ENCODE peak calls at places on chromosomes 5 and 9, in eight cellular contexts. V, P, G, X, L, C, R and K are unnamed samples.

GRCh38 chr5:172973127-172973916 is 10.2 kb upstream of the ATP6V0E1 start:
- DNase-seq in R (no peak), G (no peak), C (no peak), P (no peak), L (no peak), V (no peak), X (no peak), K (peak)

GRCh38 chr5:150457112-150457511 is 7.6 kb upstream of the RPS14 start:
- DNase-seq in L (no peak), C (no peak), G (peak), X (no peak), P (no peak), R (no peak), V (no peak), K (no peak)

GRCh38 chr5:131386779-131387178 is 122.9 kb downstream of the CDC42SE2 start:
- DNase-seq in V (no peak), G (no peak), R (no peak), C (no peak), X (no peak), L (no peak), P (no peak), K (no peak)

GRCh38 chr9:110887276-110887675 is 151.0 kb downstream of the LPAR1 start:
- DNase-seq in V (no peak), L (no peak), P (no peak), C (no peak), R (no peak), X (no peak), G (no peak), K (no peak)

GRCh38 chr5:155260798-155261197 is 247.2 kb downstream of the KIF4B start:
- DNase-seq in R (no peak), G (peak), V (no peak), P (no peak), X (no peak), C (no peak), L (no peak), K (no peak)

GRCh38 chr9:17847908-17848307 is 269.0 kb downstream of the SH3GL2 start:
- DNase-seq in C (no peak), P (no peak), X (no peak), V (no peak), L (no peak), R (no peak), G (no peak), K (no peak)

GRCh38 chr9:136545065-136545965 is 533 bp downstream of the NOTCH1 start:
- DNase-seq in G (no peak), V (no peak), P (no peak), X (no peak), L (no peak), R (no peak), C (no peak), K (no peak)

GRCh38 chr9:77809552-77809951 is 161.4 kb upstream of the GNA14 start:
- DNase-seq in X (no peak), R (no peak), G (peak), P (no peak), L (no peak), C (no peak), V (no peak), K (no peak)

GRCh38 chr5:76225316-76225715 is 142.1 kb downstream of the SV2C start:
- DNase-seq in X (no peak), L (no peak), P (no peak), R (no peak), C (no peak), V (no peak), G (no peak), K (no peak)

GRCh38 chr5:157108961-157109360 is at the start of gene HAVCR2:
- DNase-seq in G (no peak), V (peak), C (peak), R (peak), L (peak), P (no peak), X (peak), K (no peak)

GRCh38 chr9:121322737-121323448 is 47.2 kb downstream of the STOM start:
- DNase-seq in X (no peak), R (no peak), L (no peak), C (no peak), V (no peak), P (no peak), G (no peak), K (no peak)

DNA sequence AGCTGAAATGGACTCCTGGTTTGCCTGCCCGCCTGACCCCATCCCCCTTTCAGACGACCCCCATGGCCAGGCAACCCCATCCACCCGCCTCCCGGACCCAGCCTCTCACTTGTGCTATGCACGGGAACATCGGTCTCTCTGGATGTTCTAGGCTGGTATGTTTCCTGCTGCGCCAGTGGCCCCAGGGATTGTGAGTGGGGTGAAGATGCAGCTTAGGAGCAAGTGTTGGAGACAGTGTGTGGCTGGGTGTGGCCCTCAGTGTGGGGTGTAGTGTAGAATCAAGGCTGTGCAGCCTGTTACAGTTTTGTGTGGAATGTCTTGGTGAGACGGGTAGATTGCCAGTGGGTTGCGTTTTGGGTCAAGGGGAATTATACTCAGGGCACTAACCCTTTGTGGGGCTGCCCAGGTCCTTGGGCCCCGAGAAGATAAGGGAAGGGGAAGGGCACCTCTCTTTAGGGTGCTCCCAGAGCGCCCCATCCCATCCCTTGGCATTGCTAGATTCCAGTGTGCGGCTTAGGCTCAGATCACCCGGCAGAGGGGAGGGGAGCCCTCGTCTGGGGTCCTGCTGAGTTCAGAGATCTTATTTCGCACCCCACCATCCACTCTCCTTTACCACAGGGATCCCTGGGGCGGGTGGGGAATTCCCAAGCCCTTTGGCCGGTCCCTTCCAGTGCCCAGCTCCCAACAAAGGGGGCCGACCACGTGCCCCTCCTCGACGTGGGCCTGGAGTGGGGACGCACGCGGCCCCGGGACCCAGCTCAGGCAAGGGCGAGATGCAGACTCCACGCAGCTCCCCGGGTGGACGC is 4.6 kb downstream of the IER5L start:
- DNase-seq in C (no peak), X (no peak), P (no peak), G (no peak), R (no peak), L (no peak), V (no peak), K (no peak)
- H3K4me3 ChIP-seq in C (peak), X (peak), P (peak), G (peak), R (peak), L (peak), V (peak), K (peak)

GRCh38 chr9:35198191-35198590 is 36.4 kb downstream of the UNC13B start:
- DNase-seq in V (no peak), L (no peak), G (no peak), R (no peak), X (no peak), C (no peak), P (no peak), K (no peak)

GRCh38 chr9:35191105-35191504 is 29.3 kb downstream of the UNC13B start:
- DNase-seq in X (no peak), R (no peak), P (no peak), V (no peak), G (no peak), C (no peak), L (no peak), K (no peak)

GRCh38 chr9:35195683-35196082 is 33.9 kb downstream of the UNC13B start:
- DNase-seq in P (no peak), C (no peak), X (no peak), R (no peak), L (no peak), V (no peak), G (no peak), K (peak)

DNA sequence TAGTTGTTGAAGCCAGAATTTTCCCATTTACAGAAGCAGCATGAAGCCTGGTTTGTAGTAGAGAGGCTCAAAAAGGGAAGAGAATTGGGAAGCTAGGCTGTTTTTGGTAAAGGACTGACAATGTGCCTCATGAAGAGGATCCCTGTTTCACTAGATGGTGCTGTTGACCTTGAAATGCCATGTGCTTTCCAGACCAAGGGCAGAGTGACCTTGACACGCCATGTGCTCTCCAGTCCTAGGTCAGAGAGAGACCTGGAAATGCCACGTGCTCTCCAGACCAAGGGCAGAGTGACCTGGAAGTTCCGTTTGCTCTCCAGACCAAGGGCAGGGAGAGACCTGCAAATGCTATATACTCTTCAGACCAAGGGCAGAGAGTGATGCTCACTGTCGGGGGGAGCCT is 32.0 kb downstream of the UNC13B start:
- DNase-seq in P (no peak), C (peak), X (no peak), R (no peak), L (no peak), V (no peak), G (no peak), K (no peak)
- H3K4me3 ChIP-seq in P (no peak), C (no peak), X (no peak), R (no peak), L (no peak), V (no peak), G (no peak), K (no peak)

GRCh38 chr9:131097259-131097947 is 1.1 kb downstream of the AIF1L start:
- DNase-seq in C (no peak), L (no peak), G (no peak), V (no peak), P (no peak), R (no peak), X (no peak), K (no peak)
- H3K4me3 ChIP-seq in C (peak), L (peak), G (peak), V (peak), P (peak), R (peak), X (peak), K (no peak)

GRCh38 chr9:92877531-92878430 is at the start of gene ZNF484:
- DNase-seq in G (peak), L (peak), V (peak), R (peak), P (peak), C (peak), X (peak), K (peak)

GRCh38 chr9:92870289-92870688 is 7.5 kb downstream of the ZNF484 start:
- DNase-seq in L (no peak), X (no peak), V (no peak), G (no peak), C (no peak), P (no peak), R (no peak), K (no peak)

DNA sequence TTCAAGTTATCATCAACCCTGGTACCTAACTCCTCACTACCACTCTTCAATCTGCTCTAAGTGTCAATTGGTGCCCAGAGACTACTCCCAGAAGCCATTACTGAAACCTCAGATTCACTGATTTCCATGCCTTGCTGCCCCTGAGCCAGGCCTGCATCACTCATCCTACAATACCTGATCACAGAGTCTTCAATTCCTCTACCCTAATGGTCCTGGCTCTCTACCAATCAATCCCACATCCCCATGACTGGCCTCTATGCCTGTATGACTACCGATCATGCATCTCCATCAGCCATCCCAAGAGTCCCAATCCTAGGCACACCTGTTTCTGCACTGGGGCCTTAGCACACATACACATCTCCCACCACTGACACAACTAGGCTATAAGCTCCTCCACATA is 2.5 kb downstream of the ZNF484 start:
- DNase-seq in X (no peak), P (no peak), G (no peak), C (no peak), V (no peak), R (no peak), L (no peak), K (no peak)
- H3K4me3 ChIP-seq in X (no peak), P (no peak), G (no peak), C (no peak), V (no peak), R (no peak), L (no peak), K (no peak)

GRCh38 chr5:138616508-138616907 is 41.3 kb upstream of the HSPA9 start:
- DNase-seq in L (no peak), G (peak), C (no peak), R (no peak), X (no peak), V (no peak), P (no peak), K (no peak)

GRCh38 chr5:138611295-138612220 is 36.4 kb upstream of the HSPA9 start:
- DNase-seq in X (no peak), L (no peak), G (peak), V (no peak), R (no peak), P (no peak), C (no peak), K (no peak)

GRCh38 chr5:138610468-138611294 is 35.5 kb upstream of the HSPA9 start:
- DNase-seq in V (no peak), X (no peak), G (no peak), R (no peak), L (no peak), C (no peak), P (no peak), K (no peak)

GRCh38 chr5:138620661-138621224 is 45.5 kb upstream of the HSPA9 start:
- DNase-seq in G (no peak), R (no peak), X (no peak), P (no peak), L (no peak), V (no peak), C (no peak), K (no peak)

GRCh38 chr5:138615461-138615860 is 40.3 kb upstream of the HSPA9 start:
- DNase-seq in L (no peak), P (no peak), R (no peak), C (no peak), V (no peak), X (no peak), G (no peak), K (no peak)
- H3K4me3 ChIP-seq in L (no peak), P (no peak), R (no peak), C (no peak), V (no peak), X (no peak), G (no peak), K (no peak)

GRCh38 chr9:106288689-106289088 is 574.3 kb upstream of the ZNF462 start:
- DNase-seq in C (no peak), X (no peak), G (no peak), V (no peak), R (no peak), P (no peak), L (no peak), K (no peak)

GRCh38 chr9:106286249-106286648 is 576.7 kb upstream of the ZNF462 start:
- DNase-seq in V (no peak), R (peak), X (no peak), L (no peak), P (no peak), G (peak), C (no peak), K (peak)

GRCh38 chr9:106284300-106284699 is 578.7 kb upstream of the ZNF462 start:
- DNase-seq in R (peak), P (no peak), G (peak), L (no peak), V (no peak), C (no peak), X (no peak), K (no peak)

GRCh38 chr9:106287108-106287631 is 575.8 kb upstream of the ZNF462 start:
- DNase-seq in L (no peak), G (peak), C (no peak), V (peak), R (peak), X (no peak), P (no peak), K (no peak)
- H3K4me3 ChIP-seq in L (no peak), G (no peak), C (peak), V (peak), R (no peak), X (no peak), P (no peak), K (no peak)

GRCh38 chr9:130265431-130266235 is at the start of gene HMCN2:
- DNase-seq in R (no peak), V (no peak), C (no peak), G (peak), L (no peak), P (no peak), X (peak), K (no peak)
- H3K4me3 ChIP-seq in R (no peak), V (peak), C (peak), G (no peak), L (peak), P (no peak), X (peak), K (no peak)

DNA sequence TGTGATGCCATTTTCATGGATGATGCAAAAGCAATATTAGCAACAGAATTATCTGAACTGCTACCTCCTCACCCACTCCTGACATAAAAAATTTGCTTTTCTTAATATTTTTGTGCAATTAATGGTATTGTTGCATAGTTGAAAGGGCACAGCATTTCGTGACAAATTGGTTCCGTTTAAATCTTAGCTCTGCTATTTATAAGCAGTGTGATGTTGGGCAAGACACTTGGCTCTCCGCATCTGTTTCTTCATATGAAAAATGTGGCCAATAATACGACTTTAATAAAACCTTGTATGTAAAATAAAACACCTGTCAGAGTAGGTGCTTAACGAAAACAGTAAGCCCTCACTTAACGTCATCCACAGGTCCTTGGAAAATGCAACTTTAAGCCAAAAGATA is 4.2 kb downstream of the TMEM167A start:
- DNase-seq in X (no peak), R (no peak), G (no peak), V (no peak), P (no peak), C (no peak), L (no peak), K (no peak)
- H3K4me3 ChIP-seq in X (no peak), R (no peak), G (no peak), V (no peak), P (no peak), C (no peak), L (no peak), K (no peak)

GRCh38 chr9:114097613-114098020 is 1.5 kb downstream of the KIF12 start:
- DNase-seq in R (peak), X (no peak), P (no peak), L (no peak), C (no peak), V (peak), G (peak), K (no peak)
- H3K4me3 ChIP-seq in R (peak), X (peak), P (peak), L (peak), C (peak), V (peak), G (peak), K (peak)